ENCODE peak calls at places on chromosomes 3 and 15, in nine cellular contexts. E, N, Q, Z, M, A, W, O and C are unnamed samples.

GRCh38 chr3:10286596-10287295 is 6.0 kb downstream of the GHRL start:
- DNase-seq in Q (peak), O (peak), M (no peak), N (no peak), W (no peak), Z (no peak), A (peak), E (no peak), C (no peak)

GRCh38 chr3:188369526-188369925 is 215.6 kb downstream of the LPP start:
- DNase-seq in W (no peak), Z (no peak), M (no peak), N (no peak), Q (no peak), A (no peak), E (no peak), O (no peak), C (no peak)

GRCh38 chr3:141460097-141460704 is 26.6 kb upstream of the RASA2 start:
- DNase-seq in W (peak), E (peak), Q (peak), O (peak), A (peak), N (peak), M (peak), Z (peak), C (peak)

GRCh38 chr3:64067510-64068346 is 44.4 kb upstream of the PSMD6 start:
- DNase-seq in A (no peak), E (no peak), N (no peak), Q (no peak), M (no peak), W (no peak), Z (no peak), O (no peak), C (no peak)

GRCh38 chr3:52233968-52234367 is 5.0 kb downstream of the TWF2 start:
- DNase-seq in Q (no peak), M (no peak), E (no peak), A (no peak), O (no peak), Z (no peak), N (peak), W (no peak), C (no peak)

GRCh38 chr3:72329354-72329753 is 518.9 kb downstream of the SHQ1 start:
- DNase-seq in Z (no peak), M (no peak), O (no peak), W (no peak), N (no peak), A (peak), E (peak), Q (no peak), C (no peak)

GRCh38 chr3:109336272-109336957 is 931 bp downstream of the DPPA4 start:
- DNase-seq in Z (no peak), W (no peak), N (no peak), Q (no peak), A (peak), O (peak), E (peak), M (no peak), C (no peak)

GRCh38 chr3:14678015-14678503 is 3.1 kb downstream of the C3orf20 start:
- DNase-seq in O (no peak), Q (no peak), Z (no peak), E (peak), W (no peak), M (no peak), A (no peak), N (no peak), C (no peak)

GRCh38 chr3:172263781-172264486 is 184.3 kb downstream of the GHSR start:
- DNase-seq in O (no peak), E (no peak), N (no peak), A (no peak), W (no peak), Z (no peak), M (no peak), Q (no peak), C (no peak)

GRCh38 chr15:99574048-99574447 is 8.3 kb downstream of the MEF2A start:
- DNase-seq in N (no peak), O (no peak), Q (no peak), Z (no peak), A (no peak), E (no peak), M (no peak), W (no peak), C (no peak)

GRCh38 chr3:57729339-57730039 is 26.6 kb upstream of the SLMAP start:
- DNase-seq in M (no peak), E (no peak), W (no peak), O (no peak), Q (peak), N (no peak), A (no peak), Z (no peak), C (no peak)

GRCh38 chr3:41915353-41915752 is 46.5 kb downstream of the ULK4 start:
- DNase-seq in M (no peak), E (no peak), N (no peak), O (no peak), Q (no peak), A (no peak), Z (no peak), W (no peak), C (no peak)

GRCh38 chr3:8506611-8507061 is 5.0 kb downstream of the LMCD1 start:
- DNase-seq in A (no peak), Z (no peak), N (no peak), Q (no peak), M (no peak), O (no peak), E (no peak), W (no peak), C (no peak)

GRCh38 chr3:125379483-125379882 is 4.4 kb upstream of the ZNF148 start:
- DNase-seq in M (no peak), Z (no peak), N (no peak), W (no peak), E (no peak), Q (no peak), A (no peak), O (no peak), C (no peak)

GRCh38 chr3:164577667-164578066 is 500.6 kb downstream of the SI start:
- DNase-seq in Q (no peak), M (no peak), Z (no peak), W (no peak), A (no peak), O (no peak), E (no peak), N (no peak), C (no peak)

GRCh38 chr3:125033135-125033534 is 22.7 kb downstream of the HEG1 start:
- DNase-seq in A (no peak), O (no peak), N (no peak), Q (no peak), Z (no peak), W (no peak), M (no peak), E (peak), C (no peak)

GRCh38 chr3:101950985-101951733 is 101.8 kb downstream of the NFKBIZ start:
- DNase-seq in N (no peak), W (no peak), A (no peak), E (no peak), O (no peak), Q (no peak), Z (no peak), M (no peak), C (no peak)